ENCODE peak calls at places on chromosomes 16 and 17, in five cellular contexts. One of them, this sample, is unnamed.

GRCh38 chr17:65085397-65085796 is 28.9 kb upstream of the GNA13 start:
- DNase-seq in HAP-1: no peak
- DNase-seq in WTC11: no peak
- DNase-seq in RKO: no peak
- DNase-seq in activated T-cell treated with anti-CD3 and anti-CD28 coated beads, Interleukin-2, amount 50 U/mL, for 1 hour: no peak
- DNase-seq in this sample: no peak

GRCh38 chr17:28841901-28842281 is 699 bp downstream of the FAM222B start:
- DNase-seq in WTC11: peak; percentile 7
- DNase-seq in activated T-cell treated with anti-CD3 and anti-CD28 coated beads, Interleukin-2, amount 50 U/mL, for 1 hour: no peak
- DNase-seq in HAP-1: no peak
- DNase-seq in RKO: peak; percentile 32
- DNase-seq in this sample: no peak

GRCh38 chr16:66188786-66189725 is 177.4 kb upstream of the CDH5 start:
- DNase-seq in HAP-1: no peak
- DNase-seq in RKO: no peak
- DNase-seq in WTC11: no peak
- DNase-seq in activated T-cell treated with anti-CD3 and anti-CD28 coated beads, Interleukin-2, amount 50 U/mL, for 1 hour: no peak
- DNase-seq in this sample: no peak

GRCh38 chr17:73998246-73999220 is 204.9 kb upstream of the RPL38 start:
- DNase-seq in HAP-1: peak; percentile 78
- DNase-seq in activated T-cell treated with anti-CD3 and anti-CD28 coated beads, Interleukin-2, amount 50 U/mL, for 1 hour: peak; percentile 73
- DNase-seq in RKO: peak; percentile 12
- DNase-seq in WTC11: peak; percentile 88
- DNase-seq in this sample: no peak

GRCh38 chr17:44854201-44854600 is 6.5 kb downstream of the HIGD1B start:
- DNase-seq in WTC11: no peak
- DNase-seq in HAP-1: no peak
- DNase-seq in activated T-cell treated with anti-CD3 and anti-CD28 coated beads, Interleukin-2, amount 50 U/mL, for 1 hour: no peak
- DNase-seq in RKO: no peak
- DNase-seq in this sample: no peak

GRCh38 chr16:76157629-76158028 is 119.6 kb upstream of the CNTNAP4 start:
- DNase-seq in WTC11: no peak
- DNase-seq in HAP-1: no peak
- DNase-seq in RKO: peak; percentile 14
- DNase-seq in activated T-cell treated with anti-CD3 and anti-CD28 coated beads, Interleukin-2, amount 50 U/mL, for 1 hour: no peak
- DNase-seq in this sample: no peak

GRCh38 chr17:74012465-74012864 is 191.0 kb upstream of the RPL38 start:
- DNase-seq in HAP-1: no peak
- DNase-seq in activated T-cell treated with anti-CD3 and anti-CD28 coated beads, Interleukin-2, amount 50 U/mL, for 1 hour: peak; percentile 19
- DNase-seq in WTC11: no peak
- DNase-seq in RKO: no peak
- DNase-seq in this sample: no peak

GRCh38 chr17:28331891-28332420 is 3.3 kb downstream of the IFT20 start:
- DNase-seq in RKO: no peak
- DNase-seq in activated T-cell treated with anti-CD3 and anti-CD28 coated beads, Interleukin-2, amount 50 U/mL, for 1 hour: no peak
- DNase-seq in WTC11: no peak
- DNase-seq in HAP-1: peak; percentile 8
- DNase-seq in this sample: no peak

GRCh38 chr17:4488989-4489595 is 9.6 kb upstream of the SPNS2 start:
- DNase-seq in WTC11: no peak
- DNase-seq in activated T-cell treated with anti-CD3 and anti-CD28 coated beads, Interleukin-2, amount 50 U/mL, for 1 hour: no peak
- DNase-seq in HAP-1: no peak
- DNase-seq in RKO: no peak
- DNase-seq in this sample: no peak

GRCh38 chr16:67104061-67104460 is 5.7 kb upstream of the PHAF1 start:
- DNase-seq in HAP-1: peak; percentile 54
- DNase-seq in WTC11: peak; percentile 60
- DNase-seq in RKO: peak; percentile 80
- DNase-seq in activated T-cell treated with anti-CD3 and anti-CD28 coated beads, Interleukin-2, amount 50 U/mL, for 1 hour: no peak
- DNase-seq in this sample: no peak

GRCh38 chr17:76914937-76915336 is 46.7 kb downstream of the MGAT5B start:
- DNase-seq in HAP-1: no peak
- DNase-seq in WTC11: no peak
- DNase-seq in activated T-cell treated with anti-CD3 and anti-CD28 coated beads, Interleukin-2, amount 50 U/mL, for 1 hour: no peak
- DNase-seq in RKO: no peak
- DNase-seq in this sample: no peak

GRCh38 chr17:64223283-64223682 is 39.8 kb downstream of the TEX2 start:
- DNase-seq in HAP-1: no peak
- DNase-seq in activated T-cell treated with anti-CD3 and anti-CD28 coated beads, Interleukin-2, amount 50 U/mL, for 1 hour: no peak
- DNase-seq in RKO: no peak
- DNase-seq in WTC11: no peak
- DNase-seq in this sample: no peak

GRCh38 chr17:73155410-73156165 is 9.2 kb upstream of the SSTR2 start:
- DNase-seq in activated T-cell treated with anti-CD3 and anti-CD28 coated beads, Interleukin-2, amount 50 U/mL, for 1 hour: no peak
- DNase-seq in HAP-1: no peak
- DNase-seq in RKO: no peak
- DNase-seq in WTC11: peak; percentile 26
- DNase-seq in this sample: no peak

GRCh38 chr17:15892679-15893332 is 52.1 kb upstream of the ADORA2B start:
- DNase-seq in activated T-cell treated with anti-CD3 and anti-CD28 coated beads, Interleukin-2, amount 50 U/mL, for 1 hour: no peak
- DNase-seq in HAP-1: no peak
- DNase-seq in RKO: no peak
- DNase-seq in WTC11: no peak
- DNase-seq in this sample: no peak

GRCh38 chr17:70111201-70111600 is 36.2 kb downstream of the KCNJ16 start:
- DNase-seq in RKO: no peak
- DNase-seq in HAP-1: no peak
- DNase-seq in activated T-cell treated with anti-CD3 and anti-CD28 coated beads, Interleukin-2, amount 50 U/mL, for 1 hour: no peak
- DNase-seq in WTC11: no peak
- DNase-seq in this sample: no peak

GRCh38 chr16:65034915-65035314 is 86.9 kb downstream of the CDH11 start:
- DNase-seq in WTC11: peak; percentile 17
- DNase-seq in RKO: no peak
- DNase-seq in activated T-cell treated with anti-CD3 and anti-CD28 coated beads, Interleukin-2, amount 50 U/mL, for 1 hour: no peak
- DNase-seq in HAP-1: no peak
- DNase-seq in this sample: no peak

GRCh38 chr17:68398731-68399637 is 58.3 kb downstream of the WIPI1 start:
- DNase-seq in activated T-cell treated with anti-CD3 and anti-CD28 coated beads, Interleukin-2, amount 50 U/mL, for 1 hour: no peak
- DNase-seq in RKO: peak; percentile 82
- DNase-seq in WTC11: peak; percentile 75
- DNase-seq in HAP-1: peak; percentile 76
- DNase-seq in this sample: no peak

GRCh38 chr16:27764869-27765675 is 215.1 kb downstream of the KATNIP start:
- DNase-seq in activated T-cell treated with anti-CD3 and anti-CD28 coated beads, Interleukin-2, amount 50 U/mL, for 1 hour: no peak
- DNase-seq in RKO: no peak
- DNase-seq in HAP-1: no peak
- DNase-seq in WTC11: no peak
- DNase-seq in this sample: no peak

GRCh38 chr17:50059759-50060273 is 3.9 kb downstream of the ITGA3 start:
- DNase-seq in WTC11: no peak
- DNase-seq in activated T-cell treated with anti-CD3 and anti-CD28 coated beads, Interleukin-2, amount 50 U/mL, for 1 hour: no peak
- DNase-seq in HAP-1: no peak
- DNase-seq in RKO: no peak
- DNase-seq in this sample: no peak

GRCh38 chr16:52379551-52379950 is 167.4 kb downstream of the TOX3 start:
- DNase-seq in activated T-cell treated with anti-CD3 and anti-CD28 coated beads, Interleukin-2, amount 50 U/mL, for 1 hour: no peak
- DNase-seq in RKO: no peak
- DNase-seq in WTC11: no peak
- DNase-seq in HAP-1: no peak
- DNase-seq in this sample: no peak

GRCh38 chr17:18859256-18859655 is 1.3 kb downstream of the PRPSAP2 start:
- DNase-seq in activated T-cell treated with anti-CD3 and anti-CD28 coated beads, Interleukin-2, amount 50 U/mL, for 1 hour: no peak
- DNase-seq in RKO: peak; percentile 80
- DNase-seq in HAP-1: no peak
- DNase-seq in WTC11: no peak
- DNase-seq in this sample: no peak

GRCh38 chr16:52741386-52741785 is 194.4 kb upstream of the TOX3 start:
- DNase-seq in RKO: no peak
- DNase-seq in HAP-1: peak; percentile 84
- DNase-seq in activated T-cell treated with anti-CD3 and anti-CD28 coated beads, Interleukin-2, amount 50 U/mL, for 1 hour: no peak
- DNase-seq in WTC11: peak; percentile 45
- DNase-seq in this sample: no peak